ENCODE peak calls at places on chromosome 9, in four cellular contexts. Z, F, T and E are unnamed samples.

GRCh38 chr9:133397895-133398294 is 19.9 kb downstream of the REXO4 start:
- DNase-seq in T (peak), Z (no peak), F (no peak), E (no peak)

GRCh38 chr9:37528652-37529072 is 42.9 kb downstream of the POLR1E start:
- DNase-seq in F (no peak), Z (no peak), T (no peak), E (no peak)

GRCh38 chr9:14438232-14438966 is 124.5 kb upstream of the NFIB start:
- DNase-seq in F (no peak), Z (no peak), T (no peak), E (no peak)

GRCh38 chr9:134329886-134330285 is 3.6 kb downstream of the RXRA start:
- DNase-seq in F (no peak), T (peak), Z (no peak), E (peak)

GRCh38 chr9:125141251-125141650 is 2.1 kb downstream of the SCAI start:
- DNase-seq in T (no peak), Z (no peak), F (no peak), E (no peak)

GRCh38 chr9:133153227-133154096 is 10.3 kb downstream of the GBGT1 start:
- DNase-seq in T (peak), Z (no peak), F (no peak), E (no peak)

GRCh38 chr9:73079326-73079725 is 72.3 kb upstream of the ANXA1 start:
- DNase-seq in Z (no peak), T (no peak), F (no peak), E (no peak)

GRCh38 chr9:88971131-88971960 is 19.9 kb upstream of the S1PR3 start:
- DNase-seq in F (no peak), Z (peak), T (no peak), E (no peak)

GRCh38 chr9:977361-978116 is 1.1 kb downstream of the DMRT3 start:
- DNase-seq in Z (no peak), T (no peak), F (no peak), E (no peak)

GRCh38 chr9:4902135-4902475 is 83.0 kb upstream of the JAK2 start:
- DNase-seq in Z (no peak), F (no peak), T (no peak), E (no peak)

GRCh38 chr9:75788006-75788634 is 102.4 kb upstream of the PCSK5 start:
- DNase-seq in F (no peak), Z (peak), T (no peak), E (no peak)

GRCh38 chr9:19050637-19051591 is 1.7 kb downstream of the RRAGA start:
- DNase-seq in Z (no peak), T (no peak), F (no peak), E (peak)

GRCh38 chr9:87683751-87684626 is 41.9 kb upstream of the CTSL start:
- DNase-seq in F (no peak), Z (no peak), T (no peak), E (no peak)

GRCh38 chr9:121439711-121440110 is 59.9 kb downstream of the GGTA1 start:
- DNase-seq in T (no peak), F (no peak), Z (no peak), E (no peak)

GRCh38 chr9:34633851-34634550 is 3.6 kb downstream of the SIGMAR1 start:
- DNase-seq in Z (peak), F (no peak), T (peak), E (peak)

GRCh38 chr9:138009016-138009415 is 131.4 kb downstream of the CACNA1B start:
- DNase-seq in F (no peak), Z (peak), T (no peak), E (no peak)

GRCh38 chr9:111038336-111039202 is at the start of gene LPAR1:
- DNase-seq in F (no peak), Z (peak), T (peak), E (no peak)

GRCh38 chr9:135971106-135971766 is 10.1 kb upstream of the UBAC1 start:
- DNase-seq in T (no peak), Z (no peak), F (no peak), E (no peak)

GRCh38 chr9:33988219-33988890 is 60.3 kb downstream of the UBAP2 start:
- DNase-seq in F (peak), Z (no peak), T (no peak), E (no peak)

GRCh38 chr9:21995652-21996275 is 1.2 kb downstream of the CDKN2B-AS1 start:
- DNase-seq in F (peak), Z (peak), T (peak), E (peak)

GRCh38 chr9:100111235-100111634 is 12.2 kb downstream of the INVS start:
- DNase-seq in Z (peak), T (peak), F (no peak), E (no peak)

GRCh38 chr9:88923653-88924284 is 67.5 kb upstream of the S1PR3 start:
- DNase-seq in Z (no peak), T (no peak), F (no peak), E (no peak)

GRCh38 chr9:12859704-12860251 is 85.0 kb downstream of the LURAP1L start:
- DNase-seq in T (no peak), Z (no peak), F (no peak), E (no peak)

GRCh38 chr9:130243015-130243881 is 22.3 kb upstream of the HMCN2 start:
- DNase-seq in Z (peak), F (peak), T (peak), E (peak)

GRCh38 chr9:94772654-94773303 is 46.3 kb downstream of the AOPEP start:
- DNase-seq in F (no peak), Z (no peak), T (no peak), E (peak)

GRCh38 chr9:78863531-78863930 is 566.6 kb downstream of the PSAT1 start:
- DNase-seq in F (no peak), T (no peak), Z (no peak), E (no peak)

GRCh38 chr9:1458503-1458902 is 408.3 kb downstream of the DMRT2 start:
- DNase-seq in F (no peak), T (no peak), Z (no peak), E (no peak)

GRCh38 chr9:86955003-86955402 is 7.7 kb upstream of the GAS1 start:
- DNase-seq in F (no peak), T (no peak), Z (no peak), E (no peak)

GRCh38 chr9:93591706-93592388 is 15.5 kb downstream of the PHF2 start:
- DNase-seq in Z (no peak), F (no peak), T (no peak), E (no peak)

GRCh38 chr9:34996181-34996904 is 6.8 kb downstream of the DNAJB5 start:
- DNase-seq in F (no peak), Z (no peak), T (no peak), E (no peak)

GRCh38 chr9:94783121-94783664 is 56.7 kb downstream of the AOPEP start:
- DNase-seq in F (no peak), Z (peak), T (peak), E (peak)

GRCh38 chr9:105332471-105332870 is 88.0 kb downstream of the SLC44A1 start:
- DNase-seq in T (no peak), F (no peak), Z (no peak), E (no peak)

GRCh38 chr9:17425379-17425778 is 153.5 kb upstream of the SH3GL2 start:
- DNase-seq in F (no peak), T (no peak), Z (no peak), E (no peak)

GRCh38 chr9:101235105-101235866 is 149.5 kb downstream of the BAAT start:
- DNase-seq in T (no peak), F (no peak), Z (no peak), E (peak)

GRCh38 chr9:97803167-97804058 is 49.6 kb upstream of the FOXE1 start:
- DNase-seq in Z (peak), F (peak), T (peak), E (peak)
- TF ChIP-seq POLR2A in Z (no peak), F (no peak), T (no peak), E (no peak)

GRCh38 chr9:115084157-115084556 is 33.8 kb downstream of the TNC start:
- DNase-seq in F (no peak), Z (no peak), T (no peak), E (no peak)
- TF ChIP-seq POLR2A in F (no peak), Z (no peak), T (no peak), E (no peak)

GRCh38 chr9:131393622-131394463 is at the start of gene PRRC2B:
- DNase-seq in T (peak), F (peak), Z (peak), E (peak)
- TF ChIP-seq POLR2A in T (no peak), F (peak), Z (no peak), E (no peak)

DNA sequence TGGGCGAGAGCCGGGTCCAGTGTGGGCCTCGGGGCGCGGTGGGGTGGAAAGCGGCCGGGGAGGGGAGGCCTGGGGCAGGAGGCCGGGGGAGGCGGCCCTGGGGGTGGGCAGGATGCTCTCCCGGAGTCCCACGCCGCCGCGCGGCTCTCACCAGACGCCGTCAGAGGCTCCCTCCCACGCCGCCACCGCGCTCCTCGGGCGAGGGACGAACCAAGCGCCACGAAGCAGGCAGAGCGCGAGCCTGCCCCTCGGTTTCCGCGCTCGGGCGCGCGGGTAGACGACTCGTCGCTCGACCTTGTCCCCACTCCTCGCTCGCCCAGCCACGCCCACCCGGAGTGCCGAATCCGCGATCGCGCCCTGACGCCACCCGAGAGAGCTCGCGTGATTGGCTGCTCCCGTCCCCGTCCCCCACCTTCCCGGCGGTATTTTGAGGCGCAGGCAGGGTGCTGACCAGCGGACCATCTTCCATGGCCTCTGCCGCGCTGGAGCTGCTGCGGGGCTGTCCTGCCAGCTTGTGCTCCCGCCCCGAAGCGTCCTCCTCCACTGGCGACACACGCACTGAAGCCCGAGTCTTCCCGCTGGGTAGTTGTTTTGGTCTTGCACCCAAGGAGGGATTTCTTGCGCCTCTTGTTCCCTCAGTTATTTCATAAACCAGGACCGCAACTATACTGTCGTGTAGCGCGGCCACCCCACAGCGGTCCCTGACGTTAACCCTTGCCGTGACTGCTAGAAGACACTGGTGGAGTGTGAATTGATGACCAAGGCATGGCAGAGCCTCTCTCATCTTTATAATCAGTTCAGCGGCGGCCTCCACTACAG is at the start of gene GNE:
- DNase-seq in T (peak), F (peak), Z (peak), E (peak)
- TF ChIP-seq POLR2A in T (peak), F (peak), Z (no peak), E (peak)

GRCh38 chr9:26229324-26230054 is 551.2 kb upstream of the TUSC1 start:
- DNase-seq in T (no peak), Z (no peak), F (no peak), E (no peak)
- TF ChIP-seq POLR2A in T (no peak), Z (no peak), F (no peak), E (no peak)